ENCODE peak calls at places on chromosomes 3 and 15, in five cellular contexts. One of them, this sample, is unnamed.

GRCh38 chr3:118945834-118946233 is 88.8 kb downstream of the IGSF11 start:
- DNase-seq in HT1080: no peak
- DNase-seq in frontal cortex: peak; percentile 8
- DNase-seq in activated CD4-positive, alpha-beta T cell treated with anti-CD3 and anti-CD28 coated beads, Interleukin-2, amount 50 U/mL, for 1 hour: no peak
- DNase-seq in fibroblast of lung: no peak
- DNase-seq in this sample: no peak

GRCh38 chr15:38588672-38589071 is 24.1 kb upstream of the RASGRP1 start:
- DNase-seq in HT1080: no peak
- DNase-seq in frontal cortex: no peak
- DNase-seq in activated CD4-positive, alpha-beta T cell treated with anti-CD3 and anti-CD28 coated beads, Interleukin-2, amount 50 U/mL, for 1 hour: no peak
- DNase-seq in fibroblast of lung: peak; percentile 38
- DNase-seq in this sample: peak; percentile 9

GRCh38 chr3:192467230-192468186 is 259.8 kb downstream of the FGF12 start:
- DNase-seq in HT1080: peak; percentile 54
- DNase-seq in frontal cortex: peak; percentile 33
- DNase-seq in activated CD4-positive, alpha-beta T cell treated with anti-CD3 and anti-CD28 coated beads, Interleukin-2, amount 50 U/mL, for 1 hour: peak; percentile 33
- DNase-seq in fibroblast of lung: peak; percentile 31
- DNase-seq in this sample: peak; percentile 65

GRCh38 chr15:43150171-43150929 is 17.0 kb downstream of the TMEM62 start:
- DNase-seq in HT1080: peak; percentile 99
- DNase-seq in frontal cortex: no peak
- DNase-seq in activated CD4-positive, alpha-beta T cell treated with anti-CD3 and anti-CD28 coated beads, Interleukin-2, amount 50 U/mL, for 1 hour: no peak
- DNase-seq in fibroblast of lung: peak; percentile 99
- DNase-seq in this sample: peak; percentile 75

GRCh38 chr15:74752486-74753395 is 4.1 kb downstream of the CYP1A2 start:
- DNase-seq in HT1080: peak; percentile 48
- DNase-seq in frontal cortex: no peak
- DNase-seq in activated CD4-positive, alpha-beta T cell treated with anti-CD3 and anti-CD28 coated beads, Interleukin-2, amount 50 U/mL, for 1 hour: no peak
- DNase-seq in fibroblast of lung: peak; percentile 77
- DNase-seq in this sample: peak; percentile 49

GRCh38 chr3:152071924-152072323 is 196.8 kb upstream of the MBNL1 start:
- DNase-seq in HT1080: peak; percentile 61
- DNase-seq in frontal cortex: no peak
- DNase-seq in activated CD4-positive, alpha-beta T cell treated with anti-CD3 and anti-CD28 coated beads, Interleukin-2, amount 50 U/mL, for 1 hour: no peak
- DNase-seq in fibroblast of lung: peak; percentile 57
- DNase-seq in this sample: peak; percentile 24

GRCh38 chr15:99613887-99614642 is 48.3 kb downstream of the MEF2A start:
- DNase-seq in HT1080: no peak
- DNase-seq in frontal cortex: no peak
- DNase-seq in activated CD4-positive, alpha-beta T cell treated with anti-CD3 and anti-CD28 coated beads, Interleukin-2, amount 50 U/mL, for 1 hour: no peak
- DNase-seq in fibroblast of lung: no peak
- DNase-seq in this sample: no peak

GRCh38 chr3:96931491-96931890 is 117.1 kb downstream of the EPHA6 start:
- DNase-seq in HT1080: no peak
- DNase-seq in frontal cortex: no peak
- DNase-seq in activated CD4-positive, alpha-beta T cell treated with anti-CD3 and anti-CD28 coated beads, Interleukin-2, amount 50 U/mL, for 1 hour: no peak
- DNase-seq in fibroblast of lung: no peak
- DNase-seq in this sample: no peak

GRCh38 chr3:2765002-2765579 is 345.1 kb downstream of the IL5RA start:
- DNase-seq in HT1080: peak; percentile 51
- DNase-seq in frontal cortex: no peak
- DNase-seq in activated CD4-positive, alpha-beta T cell treated with anti-CD3 and anti-CD28 coated beads, Interleukin-2, amount 50 U/mL, for 1 hour: no peak
- DNase-seq in fibroblast of lung: no peak
- DNase-seq in this sample: peak; percentile 23

GRCh38 chr15:56236197-56236596 is 7.5 kb downstream of the RFX7 start:
- DNase-seq in HT1080: no peak
- DNase-seq in frontal cortex: no peak
- DNase-seq in activated CD4-positive, alpha-beta T cell treated with anti-CD3 and anti-CD28 coated beads, Interleukin-2, amount 50 U/mL, for 1 hour: no peak
- DNase-seq in fibroblast of lung: no peak
- DNase-seq in this sample: no peak

GRCh38 chr3:54120657-54121403 is 1.5 kb upstream of the CACNA2D3 start:
- DNase-seq in HT1080: no peak
- DNase-seq in frontal cortex: no peak
- DNase-seq in activated CD4-positive, alpha-beta T cell treated with anti-CD3 and anti-CD28 coated beads, Interleukin-2, amount 50 U/mL, for 1 hour: no peak
- DNase-seq in fibroblast of lung: peak; percentile 13
- DNase-seq in this sample: peak; percentile 38

GRCh38 chr3:151404316-151404715 is 19.8 kb upstream of the P2RY12 start:
- DNase-seq in HT1080: peak; percentile 31
- DNase-seq in frontal cortex: no peak
- DNase-seq in activated CD4-positive, alpha-beta T cell treated with anti-CD3 and anti-CD28 coated beads, Interleukin-2, amount 50 U/mL, for 1 hour: no peak
- DNase-seq in fibroblast of lung: peak; percentile 84
- DNase-seq in this sample: peak; percentile 25

GRCh38 chr3:142987080-142987700 is 14.2 kb upstream of the U2SURP start:
- DNase-seq in HT1080: peak; percentile 66
- DNase-seq in frontal cortex: peak; percentile 43
- DNase-seq in activated CD4-positive, alpha-beta T cell treated with anti-CD3 and anti-CD28 coated beads, Interleukin-2, amount 50 U/mL, for 1 hour: no peak
- DNase-seq in fibroblast of lung: peak; percentile 25
- DNase-seq in this sample: no peak

GRCh38 chr3:45978348-45978747 is 17.3 kb downstream of the FYCO1 start:
- DNase-seq in HT1080: no peak
- DNase-seq in frontal cortex: no peak
- DNase-seq in activated CD4-positive, alpha-beta T cell treated with anti-CD3 and anti-CD28 coated beads, Interleukin-2, amount 50 U/mL, for 1 hour: peak; percentile 39
- DNase-seq in fibroblast of lung: no peak
- DNase-seq in this sample: no peak

GRCh38 chr15:63506537-63507035 is 2.2 kb downstream of the USP3 start:
- DNase-seq in HT1080: peak; percentile 41
- DNase-seq in frontal cortex: no peak
- DNase-seq in activated CD4-positive, alpha-beta T cell treated with anti-CD3 and anti-CD28 coated beads, Interleukin-2, amount 50 U/mL, for 1 hour: no peak
- DNase-seq in fibroblast of lung: peak; percentile 38
- DNase-seq in this sample: no peak

GRCh38 chr3:99846472-99846871 is 28.8 kb downstream of the CMSS1 start:
- DNase-seq in HT1080: no peak
- DNase-seq in frontal cortex: no peak
- DNase-seq in activated CD4-positive, alpha-beta T cell treated with anti-CD3 and anti-CD28 coated beads, Interleukin-2, amount 50 U/mL, for 1 hour: no peak
- DNase-seq in fibroblast of lung: peak; percentile 75
- DNase-seq in this sample: peak; percentile 36

GRCh38 chr3:141262306-141262705 is 30.7 kb downstream of the PXYLP1 start:
- DNase-seq in HT1080: peak; percentile 86
- DNase-seq in frontal cortex: no peak
- DNase-seq in activated CD4-positive, alpha-beta T cell treated with anti-CD3 and anti-CD28 coated beads, Interleukin-2, amount 50 U/mL, for 1 hour: no peak
- DNase-seq in fibroblast of lung: peak; percentile 88
- DNase-seq in this sample: peak; percentile 74

GRCh38 chr3:128187495-128187894 is 34.2 kb downstream of the EEFSEC start:
- DNase-seq in HT1080: no peak
- DNase-seq in frontal cortex: no peak
- DNase-seq in activated CD4-positive, alpha-beta T cell treated with anti-CD3 and anti-CD28 coated beads, Interleukin-2, amount 50 U/mL, for 1 hour: no peak
- DNase-seq in fibroblast of lung: no peak
- DNase-seq in this sample: no peak

GRCh38 chr3:126284258-126284904 is 72.8 kb downstream of the KLF15 start:
- DNase-seq in HT1080: peak; percentile 93
- DNase-seq in frontal cortex: no peak
- DNase-seq in activated CD4-positive, alpha-beta T cell treated with anti-CD3 and anti-CD28 coated beads, Interleukin-2, amount 50 U/mL, for 1 hour: no peak
- DNase-seq in fibroblast of lung: peak; percentile 58
- DNase-seq in this sample: peak; percentile 63